ENCODE peak calls at places on chromosomes 7 and 10, in five cellular contexts. L is HepG2, H is GM12878, Z is H1, V is HCT116. E is an unnamed sample.

GRCh38 chr7:73429622-73430505 is 3.7 kb upstream of the FZD9 start:
- DNase-seq in L (no peak), H (no peak), Z (no peak), V (no peak), E (no peak)

GRCh38 chr7:142188159-142188558 is 69.7 kb downstream of the PRSS58 start:
- DNase-seq in L (no peak), H (peak), Z (no peak), V (no peak), E (no peak)

GRCh38 chr10:77455538-77455937 is 182.1 kb downstream of the KCNMA1 start:
- DNase-seq in L (no peak), H (no peak), Z (no peak), V (no peak), E (no peak)

GRCh38 chr7:91596287-91596686 is 284.2 kb downstream of the MTERF1 start:
- DNase-seq in L (no peak), H (no peak), Z (no peak), V (no peak), E (no peak)

GRCh38 chr10:52071814-52072213 is 242.3 kb upstream of the DKK1 start:
- DNase-seq in L (no peak), H (no peak), Z (no peak), V (no peak), E (no peak)

GRCh38 chr7:116738378-116738777 is 66.4 kb downstream of the MET start:
- DNase-seq in L (peak), H (no peak), Z (no peak), V (no peak), E (no peak)

GRCh38 chr10:15158972-15159371 is 9.5 kb downstream of the NMT2 start:
- DNase-seq in L (no peak), H (no peak), Z (no peak), V (no peak), E (no peak)

GRCh38 chr7:134562136-134562535 is 13.2 kb downstream of the AKR1B15 start:
- DNase-seq in L (no peak), H (no peak), Z (no peak), V (no peak), E (no peak)

GRCh38 chr10:76433161-76434005 is 1002.0 kb downstream of the LRMDA start:
- DNase-seq in L (peak), H (no peak), Z (no peak), V (no peak), E (no peak)

GRCh38 chr10:33819206-33819605 is 484.7 kb upstream of the NRP1 start:
- DNase-seq in L (no peak), H (no peak), Z (peak), V (no peak), E (no peak)

GRCh38 chr7:28442540-28443420 is 30.5 kb downstream of the CREB5 start:
- DNase-seq in L (no peak), H (no peak), Z (peak), V (no peak), E (no peak)

GRCh38 chr10:132096223-132096622 is 30.5 kb downstream of the JAKMIP3 start:
- DNase-seq in L (peak), H (no peak), Z (no peak), V (peak), E (no peak)

GRCh38 chr7:158581440-158582088 is 6.1 kb downstream of the PTPRN2 start:
- DNase-seq in L (peak), H (no peak), Z (no peak), V (no peak), E (no peak)

GRCh38 chr7:151056286-151057037 is 1.2 kb downstream of the CDK5 start:
- DNase-seq in L (no peak), H (no peak), Z (no peak), V (no peak), E (peak)

GRCh38 chr10:89346264-89346971 is 18.6 kb downstream of the IFIT3 start:
- DNase-seq in L (peak), H (no peak), Z (no peak), V (no peak), E (no peak)

GRCh38 chr7:41925946-41926345 is 223.1 kb upstream of the INHBA start:
- DNase-seq in L (no peak), H (no peak), Z (no peak), V (no peak), E (no peak)

GRCh38 chr7:6654842-6655610 is 17.9 kb downstream of the ZNF316 start:
- DNase-seq in L (no peak), H (no peak), Z (no peak), V (no peak), E (no peak)

GRCh38 chr7:102396710-102397019 is 502 bp downstream of the PRKRIP1 start:
- DNase-seq in L (no peak), H (no peak), Z (no peak), V (no peak), E (no peak)

GRCh38 chr10:104614245-104614831 is 26.8 kb upstream of the SORCS3 start:
- DNase-seq in L (peak), H (no peak), Z (peak), V (peak), E (peak)

GRCh38 chr7:131157530-131158243 is 170.0 kb upstream of the MKLN1 start:
- DNase-seq in L (no peak), H (no peak), Z (peak), V (no peak), E (no peak)

GRCh38 chr10:118956253-118957140 is 73.0 kb upstream of the NANOS1 start:
- DNase-seq in L (no peak), H (no peak), Z (peak), V (no peak), E (no peak)

GRCh38 chr7:26500749-26501352 is 209.2 kb downstream of the SNX10 start:
- DNase-seq in L (peak), H (no peak), Z (no peak), V (peak), E (no peak)

GRCh38 chr10:95792211-95792780 is 36.3 kb downstream of the ENTPD1 start:
- DNase-seq in L (no peak), H (no peak), Z (no peak), V (no peak), E (no peak)

GRCh38 chr10:4661572-4662255 is 164.3 kb upstream of the AKR1E2 start:
- DNase-seq in L (peak), H (no peak), Z (no peak), V (no peak), E (no peak)

GRCh38 chr7:49848211-49848841 is 74.9 kb downstream of the VWC2 start:
- DNase-seq in L (no peak), H (no peak), Z (no peak), V (no peak), E (no peak)

GRCh38 chr7:76356823-76357222 is 2.0 kb downstream of the YWHAG start:
- DNase-seq in L (no peak), H (no peak), Z (no peak), V (no peak), E (peak)

GRCh38 chr10:47182934-47183725 is 116.9 kb upstream of the GDF10 start:
- DNase-seq in L (peak), H (no peak), Z (no peak), V (no peak), E (no peak)

GRCh38 chr7:106022193-106022821 is 59.2 kb downstream of the CDHR3 start:
- DNase-seq in L (no peak), H (peak), Z (no peak), V (no peak), E (no peak)

GRCh38 chr7:157904866-157905215 is 568.0 kb downstream of the DNAJB6 start:
- DNase-seq in L (no peak), H (no peak), Z (no peak), V (no peak), E (no peak)

GRCh38 chr7:23691320-23691719 is 11.3 kb downstream of the FAM221A start:
- DNase-seq in L (no peak), H (no peak), Z (no peak), V (no peak), E (no peak)

DNA sequence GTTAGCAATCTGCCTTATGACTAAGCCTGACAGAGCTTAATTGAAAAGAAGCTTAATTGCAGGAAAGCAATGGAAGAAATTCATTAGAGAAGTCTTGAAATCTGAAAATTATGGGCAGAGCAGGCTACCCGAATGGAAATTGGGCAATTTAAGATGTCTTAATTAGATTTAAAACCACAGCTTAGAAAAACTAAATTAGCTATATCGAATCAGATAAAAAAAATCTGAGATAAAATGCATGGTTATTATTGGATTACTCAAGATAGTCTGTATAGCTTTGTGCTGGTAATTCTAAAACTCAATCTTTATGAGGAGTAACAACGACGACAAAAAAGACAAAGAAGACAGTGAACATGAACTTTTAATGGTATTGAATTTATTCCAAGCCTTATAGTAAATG is 248.1 kb upstream of the LRRN3 start:
- DNase-seq in L (no peak), H (no peak), Z (no peak), V (no peak), E (no peak)
- TF ChIP-seq ZNF274 in L (no peak), H (no peak), Z (no peak), V (no peak), E (no peak)

DNA sequence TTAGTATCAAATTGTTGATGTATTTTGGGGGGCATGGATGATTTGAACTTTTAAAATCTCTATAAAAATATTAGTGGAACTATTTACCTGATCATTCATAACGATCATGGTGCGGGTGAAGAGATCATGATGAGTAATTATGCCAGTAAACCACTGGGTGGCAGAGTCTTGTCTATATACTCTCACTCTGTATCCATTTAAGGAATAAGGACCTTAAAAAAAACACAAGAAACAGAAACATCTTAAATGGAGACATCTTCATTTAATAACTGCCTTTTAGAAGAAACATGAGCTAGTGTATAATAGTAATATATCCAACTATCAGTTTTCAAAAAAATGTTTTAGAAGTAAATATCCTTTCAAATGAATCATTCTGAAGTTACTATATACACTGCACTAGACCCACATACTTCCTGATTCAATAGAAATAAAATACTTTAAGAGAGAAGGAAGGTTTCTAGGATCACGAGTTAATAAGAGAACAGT is 84.0 kb downstream of the NRBF2 start:
- DNase-seq in L (peak), H (no peak), Z (no peak), V (peak), E (no peak)
- TF ChIP-seq CEBPB in L (no peak), H (no peak), Z (no peak), V (no peak), E (no peak)

DNA sequence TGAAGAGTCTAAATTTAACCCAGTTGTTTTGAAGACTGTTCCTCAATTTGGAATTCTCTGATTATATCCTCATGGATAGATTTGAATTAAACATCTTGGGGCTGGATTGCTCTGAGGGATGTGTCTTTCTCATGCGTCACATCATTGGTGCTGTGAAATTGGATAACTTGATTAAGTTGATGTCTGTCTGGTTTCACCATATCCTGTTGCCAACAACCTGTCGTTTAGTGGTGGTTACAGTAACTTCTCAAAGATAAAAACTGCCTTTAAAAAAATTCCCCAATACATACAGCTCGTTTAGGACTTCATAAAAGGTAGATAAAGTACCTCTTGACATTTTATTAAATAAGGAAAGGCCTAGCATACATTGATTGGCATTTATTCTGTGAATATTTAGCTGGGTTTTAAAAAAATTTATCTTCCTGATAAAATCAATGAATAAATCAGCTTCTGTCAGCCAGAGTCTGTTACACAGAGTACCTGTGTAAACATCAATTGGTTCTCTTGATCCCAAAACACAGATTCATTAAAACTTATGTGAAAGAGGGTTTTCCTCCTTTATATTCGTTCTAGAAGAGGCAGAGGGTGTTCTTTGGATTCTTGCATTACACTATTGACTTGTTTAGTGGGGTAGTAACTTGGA is 10.5 kb downstream of the CRCP start:
- DNase-seq in L (no peak), H (no peak), Z (no peak), V (no peak), E (no peak)
- H3K9ac ChIP-seq in L (no peak), H (no peak), Z (no peak), V (no peak), E (no peak)

GRCh38 chr7:54839538-54840213 is 80.7 kb upstream of the SEC61G start:
- DNase-seq in L (peak), H (no peak), Z (peak), V (peak), E (no peak)
- TF ChIP-seq ZNF274 in L (no peak), H (no peak), Z (no peak), V (no peak), E (no peak)

GRCh38 chr7:288671-289101 is 1.3 kb upstream of the FOXL3 start:
- DNase-seq in L (no peak), H (no peak), Z (no peak), V (no peak), E (no peak)
- TF ChIP-seq CEBPB in L (no peak), H (no peak), Z (no peak), V (no peak), E (no peak)

GRCh38 chr7:132815696-132816334 is 239.5 kb upstream of the PLXNA4 start:
- DNase-seq in L (no peak), H (no peak), Z (no peak), V (no peak), E (no peak)
- H3K9ac ChIP-seq in L (no peak), H (no peak), Z (no peak), V (no peak), E (no peak)

DNA sequence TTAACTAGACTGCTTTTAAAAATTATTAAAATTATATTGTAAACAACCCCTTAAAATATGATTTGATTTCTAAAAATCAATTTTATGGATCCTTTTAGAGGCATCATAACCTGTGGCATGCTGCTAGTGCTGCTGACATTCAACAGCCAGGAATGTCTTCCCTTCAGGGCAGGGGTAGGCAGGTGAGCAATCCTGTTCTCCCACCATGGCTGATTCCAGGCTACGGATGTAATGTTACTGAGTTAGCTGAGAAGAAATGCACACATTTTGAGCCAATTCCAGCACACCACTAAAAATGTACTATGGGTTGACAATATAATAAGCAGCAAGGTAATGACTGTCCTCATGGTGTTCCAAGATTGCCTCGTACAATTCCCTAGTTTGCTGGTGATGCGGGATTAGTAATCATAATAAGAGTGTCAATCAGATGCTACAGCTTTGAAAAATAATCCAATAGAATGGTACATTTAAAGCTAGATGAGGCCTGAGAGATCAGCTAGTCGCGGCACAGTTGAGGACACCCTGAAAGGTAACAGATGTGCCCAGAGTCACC is 108.7 kb upstream of the PRR15 start:
- DNase-seq in L (no peak), H (no peak), Z (no peak), V (no peak), E (no peak)
- TF ChIP-seq ZNF274 in L (no peak), H (no peak), Z (no peak), V (no peak), E (no peak)

GRCh38 chr10:126058507-126058906 is 162.1 kb downstream of the FANK1 start:
- DNase-seq in L (no peak), H (no peak), Z (peak), V (no peak), E (no peak)

GRCh38 chr10:126057494-126057893 is 161.1 kb downstream of the FANK1 start:
- DNase-seq in L (no peak), H (no peak), Z (peak), V (no peak), E (no peak)

GRCh38 chr10:126060232-126060935 is 164.0 kb downstream of the FANK1 start:
- DNase-seq in L (no peak), H (no peak), Z (no peak), V (no peak), E (no peak)

GRCh38 chr10:126058104-126058503 is 161.7 kb downstream of the FANK1 start:
- DNase-seq in L (no peak), H (no peak), Z (peak), V (no peak), E (no peak)

DNA sequence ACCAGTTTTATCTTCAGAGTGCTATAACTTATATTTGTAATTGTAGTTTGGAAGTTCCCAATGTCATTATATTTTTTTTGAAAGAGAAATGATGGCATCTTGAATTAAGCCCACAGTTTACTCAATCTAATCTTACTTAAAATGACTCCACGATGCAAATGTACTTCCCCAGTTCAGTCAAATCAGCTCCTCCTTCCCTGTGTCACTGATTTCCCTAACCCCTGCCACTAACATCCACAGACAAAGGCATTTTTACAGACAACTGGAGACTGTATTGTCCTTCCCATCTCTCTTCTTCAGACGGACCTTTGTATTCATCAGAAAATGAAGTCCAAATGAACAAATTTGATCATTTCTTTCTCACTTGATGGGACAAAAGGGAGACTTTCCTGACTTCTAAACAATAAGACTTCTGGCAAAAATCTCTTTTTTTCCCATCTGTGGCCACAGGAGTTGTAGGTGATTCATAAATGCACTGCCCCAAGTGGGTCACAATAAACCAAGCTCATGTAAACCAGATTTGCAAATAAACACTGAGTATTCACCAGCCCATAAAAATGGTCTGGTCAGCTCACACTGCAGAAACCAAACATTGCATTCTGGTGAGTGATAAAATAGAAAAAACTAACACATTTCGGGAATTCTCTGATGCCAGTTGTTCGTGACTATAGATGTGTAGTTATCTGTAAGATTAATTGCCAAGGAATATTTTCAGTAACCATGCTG is 162.9 kb downstream of the FANK1 start:
- DNase-seq in L (no peak), H (no peak), Z (no peak), V (no peak), E (no peak)
- TF ChIP-seq CEBPB in L (no peak), H (no peak), Z (no peak), V (no peak), E (no peak)

GRCh38 chr10:113617086-113617485 is 46.8 kb downstream of the NRAP start:
- DNase-seq in L (no peak), H (no peak), Z (peak), V (no peak), E (no peak)

GRCh38 chr10:113620486-113620885 is 43.4 kb downstream of the NRAP start:
- DNase-seq in L (no peak), H (no peak), Z (no peak), V (no peak), E (no peak)

GRCh38 chr10:113618338-113618737 is 45.5 kb downstream of the NRAP start:
- DNase-seq in L (no peak), H (no peak), Z (no peak), V (no peak), E (no peak)

GRCh38 chr10:113621799-113622198 is 42.0 kb downstream of the NRAP start:
- DNase-seq in L (no peak), H (no peak), Z (no peak), V (no peak), E (no peak)

GRCh38 chr10:113619401-113619800 is 44.4 kb downstream of the NRAP start:
- DNase-seq in L (no peak), H (no peak), Z (no peak), V (no peak), E (no peak)
- H3K9ac ChIP-seq in L (no peak), H (no peak), Z (no peak), V (no peak), E (no peak)

GRCh38 chr10:97119058-97119832 is 66.5 kb downstream of the SLIT1 start:
- DNase-seq in L (no peak), H (no peak), Z (no peak), V (no peak), E (no peak)
- TF ChIP-seq ZNF274 in L (no peak), H (no peak), Z (no peak), V (no peak), E (no peak)

E was measured in K562.